ENCODE peak calls at places on chromosomes 3 and 15, in six cellular contexts. One of them, this sample, is unnamed.

GRCh38 chr3:61903931-61904657 is 342.7 kb downstream of the PTPRG start:
- DNase-seq in mesenchymal stem cell: peak; percentile 26
- DNase-seq in H1: no peak
- DNase-seq in IMR-90: peak; percentile 37
- DNase-seq in neuronal stem cell: no peak
- DNase-seq in H9: no peak
- DNase-seq in this sample: no peak

GRCh38 chr3:39460677-39461076 is 6.8 kb upstream of the MOBP start:
- DNase-seq in H1: no peak
- DNase-seq in IMR-90: no peak
- DNase-seq in H9: no peak
- DNase-seq in mesenchymal stem cell: no peak
- DNase-seq in neuronal stem cell: no peak
- DNase-seq in this sample: no peak

GRCh38 chr3:29005862-29006261 is 275.0 kb upstream of the RBMS3 start:
- DNase-seq in neuronal stem cell: no peak
- DNase-seq in H9: no peak
- DNase-seq in mesenchymal stem cell: no peak
- DNase-seq in IMR-90: no peak
- DNase-seq in H1: no peak
- DNase-seq in this sample: no peak

GRCh38 chr15:52680041-52680391 is 828 bp upstream of the ATOSA start:
- DNase-seq in H1: no peak
- DNase-seq in IMR-90: peak; percentile 1
- DNase-seq in neuronal stem cell: peak; percentile 14
- DNase-seq in mesenchymal stem cell: peak; percentile 76
- DNase-seq in H9: no peak
- DNase-seq in this sample: no peak

GRCh38 chr3:58013973-58014649 is 5.9 kb downstream of the FLNB start:
- DNase-seq in neuronal stem cell: no peak
- DNase-seq in mesenchymal stem cell: peak; percentile 71
- DNase-seq in H1: no peak
- DNase-seq in IMR-90: peak; percentile 90
- DNase-seq in H9: no peak
- DNase-seq in this sample: peak; percentile 94

GRCh38 chr15:43469867-43470266 is 23.1 kb downstream of the TP53BP1 start:
- DNase-seq in IMR-90: peak; percentile 82
- DNase-seq in mesenchymal stem cell: no peak
- DNase-seq in H9: no peak
- DNase-seq in H1: no peak
- DNase-seq in neuronal stem cell: no peak
- DNase-seq in this sample: no peak

GRCh38 chr3:182682263-182683229 is 110.8 kb upstream of the ATP11B start:
- DNase-seq in neuronal stem cell: peak; percentile 69
- DNase-seq in IMR-90: peak; percentile 10
- DNase-seq in H9: peak; percentile 77
- DNase-seq in H1: peak; percentile 84
- DNase-seq in mesenchymal stem cell: peak; percentile 57
- DNase-seq in this sample: peak; percentile 57

GRCh38 chr3:58672880-58673279 is 6.3 kb upstream of the FAM3D start:
- DNase-seq in mesenchymal stem cell: no peak
- DNase-seq in neuronal stem cell: no peak
- DNase-seq in IMR-90: no peak
- DNase-seq in H9: no peak
- DNase-seq in H1: no peak
- DNase-seq in this sample: no peak

GRCh38 chr15:68552773-68553172 is 26.0 kb upstream of the CORO2B start:
- DNase-seq in IMR-90: peak; percentile 47
- DNase-seq in H9: no peak
- DNase-seq in mesenchymal stem cell: peak; percentile 45
- DNase-seq in H1: no peak
- DNase-seq in neuronal stem cell: no peak
- DNase-seq in this sample: no peak

GRCh38 chr3:14357463-14357862 is 44.9 kb upstream of the SLC6A6 start:
- DNase-seq in neuronal stem cell: no peak
- DNase-seq in IMR-90: no peak
- DNase-seq in H1: no peak
- DNase-seq in mesenchymal stem cell: peak; percentile 40
- DNase-seq in H9: no peak
- DNase-seq in this sample: no peak
- H3K27ac ChIP-seq in neuronal stem cell: no peak overlapping the region
- H3K27ac ChIP-seq in IMR-90: no peak overlapping the region
- H3K27ac ChIP-seq in H1: no peak overlapping the region
- H3K27ac ChIP-seq in mesenchymal stem cell: no peak overlapping the region
- H3K27ac ChIP-seq in H9: no peak overlapping the region
- H3K27ac ChIP-seq in this sample: no peak overlapping the region

GRCh38 chr3:100783619-100784018 is 74.3 kb downstream of the TFG start:
- DNase-seq in neuronal stem cell: no peak
- DNase-seq in H9: no peak
- DNase-seq in mesenchymal stem cell: no peak
- DNase-seq in H1: no peak
- DNase-seq in IMR-90: no peak
- DNase-seq in this sample: no peak
- H2AFZ ChIP-seq in neuronal stem cell: peak overlapping the region; percentile 53
- H2AFZ ChIP-seq in H9: no peak overlapping the region
- H2AFZ ChIP-seq in mesenchymal stem cell: no peak overlapping the region
- H2AFZ ChIP-seq in H1: no peak overlapping the region
- H2AFZ ChIP-seq in IMR-90: no peak overlapping the region
- H2AFZ ChIP-seq in this sample: no peak overlapping the region

GRCh38 chr15:92883643-92884458 is 16.3 kb upstream of the CHD2 start:
- DNase-seq in neuronal stem cell: no peak
- DNase-seq in IMR-90: peak; percentile 62
- DNase-seq in mesenchymal stem cell: peak; percentile 82
- DNase-seq in H9: no peak
- DNase-seq in H1: no peak
- DNase-seq in this sample: peak; percentile 26

GRCh38 chr15:92881570-92881837 is 18.6 kb upstream of the CHD2 start:
- DNase-seq in mesenchymal stem cell: no peak
- DNase-seq in H1: no peak
- DNase-seq in neuronal stem cell: no peak
- DNase-seq in H9: no peak
- DNase-seq in IMR-90: no peak
- DNase-seq in this sample: no peak

GRCh38 chr15:92882697-92883642 is 17.2 kb upstream of the CHD2 start:
- DNase-seq in mesenchymal stem cell: no peak
- DNase-seq in IMR-90: no peak
- DNase-seq in H9: no peak
- DNase-seq in neuronal stem cell: no peak
- DNase-seq in H1: no peak
- DNase-seq in this sample: no peak

GRCh38 chr15:92880796-92881569 is 19.1 kb upstream of the CHD2 start:
- DNase-seq in mesenchymal stem cell: no peak
- DNase-seq in H1: no peak
- DNase-seq in neuronal stem cell: no peak
- DNase-seq in H9: no peak
- DNase-seq in IMR-90: no peak
- DNase-seq in this sample: no peak

GRCh38 chr15:92881838-92882696 is 18.1 kb upstream of the CHD2 start:
- DNase-seq in H1: peak; percentile 98
- DNase-seq in neuronal stem cell: peak; percentile 100
- DNase-seq in H9: peak; percentile 99
- DNase-seq in mesenchymal stem cell: peak; percentile 100
- DNase-seq in IMR-90: peak; percentile 100
- DNase-seq in this sample: peak; percentile 100
- H2AK5ac ChIP-seq in H1: peak overlapping the region; percentile 94
- H2AK5ac ChIP-seq in neuronal stem cell: no peak overlapping the region
- H2AK5ac ChIP-seq in H9: no peak overlapping the region
- H2AK5ac ChIP-seq in mesenchymal stem cell: peak overlapping the region; percentile 82
- H2AK5ac ChIP-seq in IMR-90: peak overlapping the region; percentile 87
- H2AK5ac ChIP-seq in this sample: peak overlapping the region; percentile 83

GRCh38 chr3:69364354-69364753 is 21.5 kb downstream of the FRMD4B start:
- DNase-seq in H9: no peak
- DNase-seq in mesenchymal stem cell: peak; percentile 56
- DNase-seq in IMR-90: no peak
- DNase-seq in H1: no peak
- DNase-seq in neuronal stem cell: no peak
- DNase-seq in this sample: peak; percentile 48
- H3K27ac ChIP-seq in H9: no peak overlapping the region
- H3K27ac ChIP-seq in mesenchymal stem cell: no peak overlapping the region
- H3K27ac ChIP-seq in IMR-90: no peak overlapping the region
- H3K27ac ChIP-seq in H1: no peak overlapping the region
- H3K27ac ChIP-seq in neuronal stem cell: no peak overlapping the region
- H3K27ac ChIP-seq in this sample: no peak overlapping the region

DNA sequence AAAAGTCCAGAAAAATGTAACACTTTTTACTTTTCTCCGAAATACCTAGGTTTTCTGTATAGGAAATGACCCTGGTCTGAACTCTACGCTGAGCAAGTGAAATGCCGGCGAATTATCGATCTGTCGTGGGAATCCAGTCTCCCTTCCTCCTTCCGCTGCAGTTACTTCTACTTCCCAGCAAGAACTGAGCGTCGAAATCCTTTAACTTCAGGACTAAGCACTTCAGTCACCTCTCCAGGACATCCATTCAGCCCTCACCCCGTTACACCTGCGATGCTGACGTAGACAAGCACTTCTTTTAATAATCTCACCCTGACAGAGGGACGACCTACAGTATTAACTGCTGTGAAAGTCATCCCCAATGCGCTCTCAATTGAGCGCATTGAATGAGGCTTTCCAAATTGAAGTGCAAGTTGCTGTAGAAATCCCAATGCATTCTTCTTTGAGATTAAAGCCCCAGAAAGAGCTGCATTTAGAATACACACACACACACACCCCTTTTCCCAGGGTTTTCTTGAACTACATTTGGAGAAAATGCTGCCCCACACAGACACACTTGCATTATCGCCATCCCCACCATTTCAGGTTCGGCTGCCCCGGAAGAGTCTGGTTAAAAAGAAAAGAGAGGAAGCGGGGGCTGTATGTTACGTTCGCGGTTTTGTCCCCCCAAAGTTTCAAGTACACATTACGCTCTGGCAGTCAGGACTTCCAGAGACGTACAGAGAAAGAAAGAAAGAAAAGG is 1.2 kb downstream of the TOP2B start:
- DNase-seq in IMR-90: peak; percentile 24
- DNase-seq in H1: no peak
- DNase-seq in H9: no peak
- DNase-seq in mesenchymal stem cell: peak; percentile 48
- DNase-seq in neuronal stem cell: peak; percentile 18
- DNase-seq in this sample: no peak
- H2AFZ ChIP-seq in IMR-90: peak overlapping the region; percentile 97
- H2AFZ ChIP-seq in H1: no peak overlapping the region
- H2AFZ ChIP-seq in H9: no peak overlapping the region
- H2AFZ ChIP-seq in mesenchymal stem cell: no peak overlapping the region
- H2AFZ ChIP-seq in neuronal stem cell: peak overlapping the region; percentile 84
- H2AFZ ChIP-seq in this sample: no peak overlapping the region